ENCODE peak calls at places on chromosomes 6 and 20, in eight cellular contexts. F, I, B, Z, O, T, G and N are unnamed samples.
A peak's percentile ranks its signal among the peaks of the same experiment; 100 is the strongest.

GRCh38 chr20:57323034-57323433 is 6.6 kb upstream of the SPO11 start:
- DNase-seq in I (no peak), F (no peak), Z (no peak), O (peak; percentile 58), G (no peak), T (peak; percentile 24), B (peak; percentile 69), N (no peak)

GRCh38 chr6:21386744-21387143 is 206.8 kb upstream of the SOX4 start:
- DNase-seq in F (no peak), Z (no peak), O (no peak), I (no peak), G (no peak), B (no peak), T (no peak), N (no peak)

GRCh38 chr6:111737065-111737521 is 131.4 kb upstream of the TRAF3IP2 start:
- DNase-seq in G (peak; percentile 70), F (no peak), T (peak; percentile 72), Z (no peak), I (no peak), O (no peak), B (no peak), N (no peak)

GRCh38 chr6:11042750-11043551 is 1.2 kb downstream of the ELOVL2 start:
- DNase-seq in B (no peak), Z (no peak), I (no peak), O (no peak), G (peak; percentile 44), T (peak; percentile 32), F (no peak), N (no peak)

GRCh38 chr6:321158-321438 is 28.8 kb downstream of the DUSP22 start:
- DNase-seq in I (no peak), Z (no peak), T (no peak), O (no peak), G (no peak), F (no peak), B (no peak), N (no peak)

GRCh38 chr20:35866446-35867202 is 87.7 kb downstream of the SCAND1 start:
- DNase-seq in Z (no peak), G (peak; percentile 81), I (no peak), O (no peak), T (peak; percentile 60), B (no peak), F (no peak), N (no peak)

GRCh38 chr6:147022041-147022440 is 182.2 kb upstream of the STXBP5 start:
- DNase-seq in O (no peak), Z (no peak), T (peak; percentile 33), I (no peak), B (no peak), G (peak; percentile 48), F (no peak), N (no peak)

GRCh38 chr20:40551125-40551530 is 137.9 kb downstream of the MAFB start:
- DNase-seq in F (no peak), T (no peak), I (no peak), G (no peak), O (no peak), B (no peak), Z (no peak), N (no peak)

GRCh38 chr6:1670711-1671462 is 61.2 kb downstream of the FOXC1 start:
- DNase-seq in F (no peak), G (peak; percentile 69), B (no peak), I (no peak), T (peak; percentile 77), O (no peak), Z (no peak), N (no peak)

GRCh38 chr6:112502348-112503130 is 155.4 kb downstream of the RFPL4B start:
- DNase-seq in G (peak; percentile 41), O (no peak), F (no peak), B (peak; percentile 6), T (peak; percentile 27), Z (no peak), I (no peak), N (no peak)

GRCh38 chr6:117491916-117492315 is 9.4 kb downstream of the DCBLD1 start:
- DNase-seq in G (peak; percentile 58), F (no peak), I (no peak), T (peak; percentile 72), B (no peak), O (no peak), Z (no peak), N (no peak)

GRCh38 chr20:1075564-1075963 is 42.8 kb upstream of the PSMF1 start:
- DNase-seq in T (no peak), F (no peak), B (no peak), O (no peak), I (no peak), G (no peak), Z (no peak), N (no peak)

GRCh38 chr20:36827541-36828279 is 48.2 kb upstream of the TLDC2 start:
- DNase-seq in T (no peak), G (no peak), I (no peak), Z (no peak), F (no peak), B (no peak), O (no peak), N (no peak)

GRCh38 chr20:34943808-34944568 is 11.6 kb downstream of the GSS start:
- DNase-seq in F (no peak), B (no peak), T (peak; percentile 32), O (no peak), I (no peak), G (peak; percentile 61), Z (no peak), N (no peak)

GRCh38 chr20:59636791-59637370 is 32.5 kb downstream of the PHACTR3 start:
- DNase-seq in T (no peak), G (no peak), O (no peak), I (no peak), F (no peak), B (no peak), Z (no peak), N (no peak)

GRCh38 chr6:55014321-55015088 is 159.8 kb upstream of the HCRTR2 start:
- DNase-seq in T (no peak), B (no peak), G (peak; percentile 53), O (no peak), I (no peak), Z (no peak), F (no peak), N (no peak)

GRCh38 chr20:48774696-48775095 is 53.1 kb downstream of the PREX1 start:
- DNase-seq in T (no peak), G (no peak), B (no peak), I (no peak), F (no peak), O (no peak), Z (no peak), N (no peak)

GRCh38 chr6:159979136-159979874 is 10.4 kb downstream of the IGF2R start:
- DNase-seq in I (no peak), Z (no peak), T (peak; percentile 61), B (peak; percentile 43), O (no peak), F (no peak), G (peak; percentile 37), N (no peak)

GRCh38 chr6:87669051-87669450 is 33.0 kb downstream of the AKIRIN2 start:
- DNase-seq in O (no peak), B (no peak), F (no peak), T (no peak), Z (no peak), G (no peak), I (no peak), N (no peak)

GRCh38 chr6:137095651-137096238 is 51.0 kb upstream of the IL20RA start:
- DNase-seq in I (no peak), Z (no peak), B (no peak), T (no peak), G (no peak), O (no peak), F (no peak), N (no peak)

GRCh38 chr6:85390105-85390728 is 59.7 kb upstream of the NT5E start:
- DNase-seq in I (no peak), B (no peak), F (no peak), O (no peak), Z (no peak), G (peak; percentile 22), T (peak; percentile 41), N (no peak)

GRCh38 chr6:467111-467510 is 75.6 kb downstream of the IRF4 start:
- DNase-seq in Z (no peak), F (no peak), O (no peak), B (no peak), I (no peak), G (no peak), T (no peak), N (no peak)

GRCh38 chr6:40308533-40309306 is 278.4 kb downstream of the LRFN2 start:
- DNase-seq in F (peak; percentile 37), B (peak; percentile 88), T (peak; percentile 41), Z (peak; percentile 16), O (peak; percentile 76), G (peak; percentile 26), I (no peak), N (peak; percentile 11)

GRCh38 chr6:6851059-6851658 is 256.6 kb upstream of the RREB1 start:
- DNase-seq in G (peak; percentile 97), B (peak; percentile 60), I (no peak), Z (no peak), T (peak; percentile 98), F (no peak), O (peak; percentile 77), N (peak; percentile 11)